ENCODE peak calls at places on chromosome 6, in six cellular contexts. Z, I, N, A, V and U are unnamed samples.

GRCh38 chr6:40585661-40586269 is 1.4 kb downstream of the LRFN2 start:
- DNase-seq in A (no peak), I (no peak), Z (no peak), V (no peak), N (no peak), U (no peak)

GRCh38 chr6:21078497-21078896 is 515.1 kb upstream of the SOX4 start:
- DNase-seq in A (no peak), N (no peak), V (no peak), Z (no peak), I (no peak), U (no peak)

GRCh38 chr6:16362296-16362695 is 123.9 kb downstream of the GMPR start:
- DNase-seq in Z (no peak), A (no peak), I (no peak), V (no peak), N (no peak), U (no peak)

GRCh38 chr6:8177721-8178120 is 75.4 kb upstream of the EEF1E1 start:
- DNase-seq in Z (no peak), V (no peak), I (no peak), A (no peak), N (no peak), U (no peak)

GRCh38 chr6:36049582-36049981 is 22.0 kb downstream of the MAPK14 start:
- DNase-seq in Z (no peak), N (no peak), V (no peak), I (no peak), A (no peak), U (no peak)

GRCh38 chr6:13248053-13248452 is 80.3 kb downstream of the TBC1D7 start:
- DNase-seq in N (peak; percentile 29), V (no peak), Z (no peak), A (no peak), I (peak; percentile 64), U (no peak)

GRCh38 chr6:30647039-30647801 is at the start of gene C6orf136:
- DNase-seq in A (peak; percentile 67), N (peak; percentile 86), Z (peak; percentile 80), V (peak; percentile 74), I (peak; percentile 95), U (peak; percentile 89)

GRCh38 chr6:75081920-75082319 is 123.9 kb downstream of the COL12A1 start:
- DNase-seq in N (no peak), I (no peak), Z (no peak), V (no peak), A (no peak), U (no peak)

GRCh38 chr6:15021074-15021473 is 224.8 kb upstream of the JARID2 start:
- DNase-seq in V (no peak), I (no peak), N (no peak), A (no peak), Z (no peak), U (no peak)

GRCh38 chr6:158818008-158818579 is 1.1 kb downstream of the EZR start:
- DNase-seq in A (peak; percentile 81), N (peak; percentile 92), V (peak; percentile 82), Z (peak; percentile 89), I (peak; percentile 75), U (peak; percentile 83)

GRCh38 chr6:158816329-158816728 is 2.8 kb downstream of the EZR start:
- DNase-seq in V (no peak), Z (no peak), I (no peak), N (no peak), A (no peak), U (no peak)

GRCh38 chr6:158818580-158819212 is 472 bp downstream of the EZR start:
- DNase-seq in I (peak; percentile 69), Z (peak; percentile 74), A (peak; percentile 55), V (peak; percentile 70), N (peak; percentile 85), U (peak; percentile 83)

GRCh38 chr6:158815915-158816314 is 3.3 kb downstream of the EZR start:
- DNase-seq in N (no peak), I (no peak), Z (no peak), V (no peak), A (no peak), U (no peak)

GRCh38 chr6:158817298-158818007 is 1.7 kb downstream of the EZR start:
- DNase-seq in I (no peak), N (peak; percentile 73), Z (peak; percentile 83), A (peak; percentile 57), V (peak; percentile 58), U (no peak)
- H3K27ac ChIP-seq in I (peak overlapping the region; percentile 93), N (peak overlapping the region; percentile 95), Z (peak overlapping the region; percentile 98), A (peak overlapping the region; percentile 96), V (peak overlapping the region; percentile 97), U (peak overlapping the region; percentile 93)

GRCh38 chr6:34112102-34112501 is 33.8 kb downstream of the GRM4 start:
- DNase-seq in Z (no peak), V (no peak), N (no peak), I (no peak), A (no peak), U (no peak)
- TF ChIP-seq CTCF in Z (no peak), V (no peak), N (no peak), I (no peak), A (no peak), U (no peak)

GRCh38 chr6:128271527-128271926 is 248.9 kb downstream of the PTPRK start:
- DNase-seq in V (no peak), A (no peak), Z (no peak), I (peak; percentile 35), N (no peak), U (no peak)

GRCh38 chr6:128271011-128271410 is 249.4 kb downstream of the PTPRK start:
- DNase-seq in Z (peak; percentile 41), I (no peak), A (no peak), V (no peak), N (no peak), U (no peak)

GRCh38 chr6:128259735-128260685 is 260.4 kb downstream of the PTPRK start:
- DNase-seq in A (no peak), N (no peak), V (no peak), I (no peak), Z (no peak), U (no peak)

GRCh38 chr6:128266946-128267345 is 253.5 kb downstream of the PTPRK start:
- DNase-seq in I (no peak), N (no peak), V (no peak), A (no peak), Z (no peak), U (no peak)

GRCh38 chr6:128265706-128266105 is 254.7 kb downstream of the PTPRK start:
- DNase-seq in A (no peak), Z (no peak), V (no peak), N (no peak), I (no peak), U (no peak)
- H3K4me3 ChIP-seq in A (no peak overlapping the region), Z (no peak overlapping the region), V (no peak overlapping the region), N (no peak overlapping the region), I (no peak overlapping the region), U (no peak overlapping the region)

GRCh38 chr6:148883270-148883669 is 136.4 kb downstream of the UST start:
- DNase-seq in I (no peak), V (no peak), Z (no peak), N (no peak), A (no peak), U (no peak)

GRCh38 chr6:148887181-148887580 is 140.4 kb downstream of the UST start:
- DNase-seq in A (no peak), Z (peak; percentile 45), V (no peak), N (peak; percentile 75), I (no peak), U (no peak)

GRCh38 chr6:148885920-148886845 is 139.4 kb downstream of the UST start:
- DNase-seq in A (no peak), I (no peak), V (no peak), N (no peak), Z (no peak), U (no peak)

GRCh38 chr6:148884461-148884860 is 137.6 kb downstream of the UST start:
- DNase-seq in Z (no peak), A (no peak), V (no peak), I (no peak), N (no peak), U (no peak)

DNA sequence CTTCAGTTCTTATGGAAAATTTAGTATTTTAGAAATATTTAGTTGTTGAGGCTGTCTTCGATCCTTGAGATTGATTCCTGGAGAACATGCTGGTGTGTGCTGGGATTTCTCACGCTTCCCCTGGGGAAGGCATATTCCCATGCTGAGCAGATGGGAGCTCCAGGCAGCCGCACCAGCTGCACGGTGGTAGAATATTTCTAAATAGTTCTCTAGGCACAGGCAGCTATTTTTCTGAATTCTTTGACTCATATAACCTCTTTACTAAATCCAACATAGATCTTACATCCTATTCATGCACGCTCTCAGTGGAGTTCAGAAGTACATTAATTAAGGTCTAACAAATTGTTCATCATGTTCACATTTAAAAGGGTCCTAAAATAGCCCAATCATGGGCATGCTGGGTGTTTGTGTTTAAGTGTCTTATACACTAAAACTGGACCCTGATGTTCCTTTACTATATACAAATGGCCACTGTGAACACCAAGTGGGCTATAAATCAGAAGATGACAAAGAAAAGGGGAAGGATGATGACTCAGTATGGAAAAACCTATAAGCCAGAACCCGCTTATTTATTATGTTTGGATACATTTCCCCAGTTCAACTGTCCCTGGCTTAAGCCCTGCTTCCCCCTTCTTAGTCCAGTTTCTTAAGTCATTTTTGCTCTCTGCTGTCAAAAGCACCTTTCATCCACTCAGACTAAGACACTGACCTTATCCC is 138.5 kb downstream of the UST start:
- DNase-seq in I (no peak), A (no peak), Z (no peak), V (no peak), N (no peak), U (no peak)
- H3K27ac ChIP-seq in I (no peak overlapping the region), A (no peak overlapping the region), Z (no peak overlapping the region), V (no peak overlapping the region), N (no peak overlapping the region), U (no peak overlapping the region)

GRCh38 chr6:159540883-159541282 is 152.2 kb downstream of the SOD2 start:
- DNase-seq in V (no peak), Z (no peak), A (no peak), I (no peak), N (no peak), U (no peak)

GRCh38 chr6:159541296-159541695 is 151.7 kb downstream of the SOD2 start:
- DNase-seq in Z (no peak), V (no peak), A (no peak), N (no peak), I (no peak), U (no peak)

GRCh38 chr6:159535629-159536028 is 157.4 kb downstream of the SOD2 start:
- DNase-seq in N (no peak), I (no peak), Z (no peak), A (no peak), V (no peak), U (no peak)

GRCh38 chr6:159540152-159540551 is 152.9 kb downstream of the SOD2 start:
- DNase-seq in V (no peak), N (no peak), I (no peak), A (no peak), Z (no peak), U (no peak)
- TF ChIP-seq CTCF in V (no peak), N (no peak), I (peak; percentile 31), A (peak; percentile 15), Z (no peak), U (no peak)

GRCh38 chr6:113632220-113632864 is 224.8 kb upstream of the MARCKS start:
- DNase-seq in I (peak; percentile 91), V (peak; percentile 29), N (no peak), Z (peak; percentile 45), A (peak; percentile 16), U (no peak)
- H3K4me3 ChIP-seq in I (no peak overlapping the region), V (no peak overlapping the region), N (peak overlapping the region; percentile 15), Z (peak overlapping the region; percentile 8), A (peak overlapping the region; percentile 30), U (peak overlapping the region; percentile 57)

DNA sequence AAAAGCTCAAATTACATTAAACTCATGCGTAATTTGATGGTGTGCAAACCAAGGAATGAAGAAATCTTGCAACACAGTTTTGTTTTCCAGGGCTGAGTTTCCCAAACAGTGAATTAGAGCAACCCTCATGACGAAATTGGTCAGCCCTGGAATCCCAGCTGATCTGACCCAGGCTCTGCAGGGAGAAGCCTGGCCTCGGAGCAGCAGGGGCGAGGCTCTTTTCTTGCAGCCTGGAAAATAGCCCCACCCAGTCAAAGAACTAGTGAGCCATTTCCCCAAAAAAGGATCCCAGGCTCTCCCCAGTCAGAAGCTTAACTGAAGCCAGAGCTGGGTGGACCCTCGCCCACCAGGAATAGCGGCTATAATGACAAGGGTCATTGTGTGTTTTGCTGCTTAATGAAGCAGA is 107.3 kb upstream of the SNX9 start:
- DNase-seq in I (peak; percentile 98), V (peak; percentile 35), N (no peak), A (peak; percentile 69), Z (no peak), U (peak; percentile 88)
- H3K27ac ChIP-seq in I (no peak overlapping the region), V (no peak overlapping the region), N (no peak overlapping the region), A (peak overlapping the region; percentile 76), Z (peak overlapping the region; percentile 45), U (peak overlapping the region; percentile 1)